ENCODE peak calls at places on chromosome 7, in six cellular contexts. One of them, this sample, is unnamed.
A peak's percentile ranks its signal among the peaks of the same experiment; 100 is the strongest.

GRCh38 chr7:165661-166369 is 26.6 kb upstream of the FAM20C start:
- DNase-seq in stimulated activated CD8-positive, alpha-beta memory T cell treated with anti-CD3 and anti-CD28 coated beads, Interleukin-2, amount 100 ng/mL, for 48 hours: no peak
- DNase-seq in stimulated activated CD4-positive, alpha-beta T cell treated with anti-CD3 and anti-CD28 coated beads, Interleukin-4, amount 100 ng/mL, for 24 hours: no peak
- DNase-seq in germinal center: no peak
- DNase-seq in AG08395: no peak
- DNase-seq in anterior cingulate cortex: no peak
- DNase-seq in this sample: no peak

GRCh38 chr7:152451356-152451755 is 15.6 kb upstream of the KMT2C start:
- DNase-seq in stimulated activated CD8-positive, alpha-beta memory T cell treated with anti-CD3 and anti-CD28 coated beads, Interleukin-2, amount 100 ng/mL, for 48 hours: no peak
- DNase-seq in stimulated activated CD4-positive, alpha-beta T cell treated with anti-CD3 and anti-CD28 coated beads, Interleukin-4, amount 100 ng/mL, for 24 hours: no peak
- DNase-seq in germinal center: no peak
- DNase-seq in AG08395: no peak
- DNase-seq in anterior cingulate cortex: no peak
- DNase-seq in this sample: no peak

GRCh38 chr7:20435305-20435704 is 104.6 kb downstream of the ITGB8 start:
- DNase-seq in stimulated activated CD8-positive, alpha-beta memory T cell treated with anti-CD3 and anti-CD28 coated beads, Interleukin-2, amount 100 ng/mL, for 48 hours: no peak
- DNase-seq in stimulated activated CD4-positive, alpha-beta T cell treated with anti-CD3 and anti-CD28 coated beads, Interleukin-4, amount 100 ng/mL, for 24 hours: no peak
- DNase-seq in germinal center: no peak
- DNase-seq in AG08395: peak; percentile 67
- DNase-seq in anterior cingulate cortex: no peak
- DNase-seq in this sample: no peak

GRCh38 chr7:91636129-91636724 is 244.3 kb downstream of the MTERF1 start:
- DNase-seq in stimulated activated CD8-positive, alpha-beta memory T cell treated with anti-CD3 and anti-CD28 coated beads, Interleukin-2, amount 100 ng/mL, for 48 hours: no peak
- DNase-seq in stimulated activated CD4-positive, alpha-beta T cell treated with anti-CD3 and anti-CD28 coated beads, Interleukin-4, amount 100 ng/mL, for 24 hours: no peak
- DNase-seq in germinal center: no peak
- DNase-seq in AG08395: no peak
- DNase-seq in anterior cingulate cortex: no peak
- DNase-seq in this sample: peak; percentile 10

GRCh38 chr7:158814637-158815036 is 14.7 kb downstream of the ESYT2 start:
- DNase-seq in stimulated activated CD8-positive, alpha-beta memory T cell treated with anti-CD3 and anti-CD28 coated beads, Interleukin-2, amount 100 ng/mL, for 48 hours: no peak
- DNase-seq in stimulated activated CD4-positive, alpha-beta T cell treated with anti-CD3 and anti-CD28 coated beads, Interleukin-4, amount 100 ng/mL, for 24 hours: no peak
- DNase-seq in germinal center: peak; percentile 21
- DNase-seq in AG08395: no peak
- DNase-seq in anterior cingulate cortex: no peak
- DNase-seq in this sample: no peak

GRCh38 chr7:95989301-95989700 is 216.9 kb downstream of the DYNC1I1 start:
- DNase-seq in stimulated activated CD8-positive, alpha-beta memory T cell treated with anti-CD3 and anti-CD28 coated beads, Interleukin-2, amount 100 ng/mL, for 48 hours: no peak
- DNase-seq in stimulated activated CD4-positive, alpha-beta T cell treated with anti-CD3 and anti-CD28 coated beads, Interleukin-4, amount 100 ng/mL, for 24 hours: no peak
- DNase-seq in germinal center: no peak
- DNase-seq in AG08395: no peak
- DNase-seq in anterior cingulate cortex: no peak
- DNase-seq in this sample: no peak

GRCh38 chr7:41425926-41426325 is 277.0 kb downstream of the INHBA start:
- DNase-seq in stimulated activated CD8-positive, alpha-beta memory T cell treated with anti-CD3 and anti-CD28 coated beads, Interleukin-2, amount 100 ng/mL, for 48 hours: no peak
- DNase-seq in stimulated activated CD4-positive, alpha-beta T cell treated with anti-CD3 and anti-CD28 coated beads, Interleukin-4, amount 100 ng/mL, for 24 hours: no peak
- DNase-seq in germinal center: no peak
- DNase-seq in AG08395: peak; percentile 79
- DNase-seq in anterior cingulate cortex: no peak
- DNase-seq in this sample: no peak

GRCh38 chr7:54841772-54842707 is 83.0 kb upstream of the SEC61G start:
- DNase-seq in stimulated activated CD8-positive, alpha-beta memory T cell treated with anti-CD3 and anti-CD28 coated beads, Interleukin-2, amount 100 ng/mL, for 48 hours: no peak
- DNase-seq in stimulated activated CD4-positive, alpha-beta T cell treated with anti-CD3 and anti-CD28 coated beads, Interleukin-4, amount 100 ng/mL, for 24 hours: no peak
- DNase-seq in germinal center: no peak
- DNase-seq in AG08395: peak; percentile 20
- DNase-seq in anterior cingulate cortex: no peak
- DNase-seq in this sample: no peak

GRCh38 chr7:156854654-156855053 is 38.3 kb downstream of the LMBR1 start:
- DNase-seq in stimulated activated CD8-positive, alpha-beta memory T cell treated with anti-CD3 and anti-CD28 coated beads, Interleukin-2, amount 100 ng/mL, for 48 hours: no peak
- DNase-seq in stimulated activated CD4-positive, alpha-beta T cell treated with anti-CD3 and anti-CD28 coated beads, Interleukin-4, amount 100 ng/mL, for 24 hours: no peak
- DNase-seq in germinal center: no peak
- DNase-seq in AG08395: no peak
- DNase-seq in anterior cingulate cortex: no peak
- DNase-seq in this sample: no peak

GRCh38 chr7:104979167-104979841 is 34.7 kb upstream of the KMT2E start:
- DNase-seq in stimulated activated CD8-positive, alpha-beta memory T cell treated with anti-CD3 and anti-CD28 coated beads, Interleukin-2, amount 100 ng/mL, for 48 hours: no peak
- DNase-seq in stimulated activated CD4-positive, alpha-beta T cell treated with anti-CD3 and anti-CD28 coated beads, Interleukin-4, amount 100 ng/mL, for 24 hours: no peak
- DNase-seq in germinal center: no peak
- DNase-seq in AG08395: peak; percentile 55
- DNase-seq in anterior cingulate cortex: no peak
- DNase-seq in this sample: peak; percentile 54

GRCh38 chr7:101804087-101804631 is 13.3 kb upstream of the CUX1 start:
- DNase-seq in stimulated activated CD8-positive, alpha-beta memory T cell treated with anti-CD3 and anti-CD28 coated beads, Interleukin-2, amount 100 ng/mL, for 48 hours: no peak
- DNase-seq in stimulated activated CD4-positive, alpha-beta T cell treated with anti-CD3 and anti-CD28 coated beads, Interleukin-4, amount 100 ng/mL, for 24 hours: peak; percentile 7
- DNase-seq in germinal center: no peak
- DNase-seq in AG08395: no peak
- DNase-seq in anterior cingulate cortex: no peak
- DNase-seq in this sample: peak; percentile 25

GRCh38 chr7:128938524-128939074 is 872 bp downstream of the IRF5 start:
- DNase-seq in stimulated activated CD8-positive, alpha-beta memory T cell treated with anti-CD3 and anti-CD28 coated beads, Interleukin-2, amount 100 ng/mL, for 48 hours: no peak
- DNase-seq in stimulated activated CD4-positive, alpha-beta T cell treated with anti-CD3 and anti-CD28 coated beads, Interleukin-4, amount 100 ng/mL, for 24 hours: no peak
- DNase-seq in germinal center: peak; percentile 42
- DNase-seq in AG08395: no peak
- DNase-seq in anterior cingulate cortex: no peak
- DNase-seq in this sample: no peak

GRCh38 chr7:122460936-122461335 is 156.4 kb upstream of the FEZF1 start:
- DNase-seq in stimulated activated CD8-positive, alpha-beta memory T cell treated with anti-CD3 and anti-CD28 coated beads, Interleukin-2, amount 100 ng/mL, for 48 hours: no peak
- DNase-seq in stimulated activated CD4-positive, alpha-beta T cell treated with anti-CD3 and anti-CD28 coated beads, Interleukin-4, amount 100 ng/mL, for 24 hours: no peak
- DNase-seq in germinal center: no peak
- DNase-seq in AG08395: no peak
- DNase-seq in anterior cingulate cortex: no peak
- DNase-seq in this sample: no peak

GRCh38 chr7:52719677-52720076 is 315.8 kb upstream of the POM121L12 start:
- DNase-seq in stimulated activated CD8-positive, alpha-beta memory T cell treated with anti-CD3 and anti-CD28 coated beads, Interleukin-2, amount 100 ng/mL, for 48 hours: no peak
- DNase-seq in stimulated activated CD4-positive, alpha-beta T cell treated with anti-CD3 and anti-CD28 coated beads, Interleukin-4, amount 100 ng/mL, for 24 hours: no peak
- DNase-seq in germinal center: no peak
- DNase-seq in AG08395: no peak
- DNase-seq in anterior cingulate cortex: no peak
- DNase-seq in this sample: no peak

GRCh38 chr7:87218941-87219544 is 489 bp downstream of the TMEM243 start:
- DNase-seq in stimulated activated CD8-positive, alpha-beta memory T cell treated with anti-CD3 and anti-CD28 coated beads, Interleukin-2, amount 100 ng/mL, for 48 hours: peak; percentile 13
- DNase-seq in stimulated activated CD4-positive, alpha-beta T cell treated with anti-CD3 and anti-CD28 coated beads, Interleukin-4, amount 100 ng/mL, for 24 hours: peak; percentile 31
- DNase-seq in germinal center: peak; percentile 73
- DNase-seq in AG08395: peak; percentile 54
- DNase-seq in anterior cingulate cortex: peak; percentile 25
- DNase-seq in this sample: peak; percentile 25

GRCh38 chr7:95470452-95470851 is 15.3 kb upstream of the ASB4 start:
- DNase-seq in stimulated activated CD8-positive, alpha-beta memory T cell treated with anti-CD3 and anti-CD28 coated beads, Interleukin-2, amount 100 ng/mL, for 48 hours: no peak
- DNase-seq in stimulated activated CD4-positive, alpha-beta T cell treated with anti-CD3 and anti-CD28 coated beads, Interleukin-4, amount 100 ng/mL, for 24 hours: no peak
- DNase-seq in germinal center: no peak
- DNase-seq in AG08395: no peak
- DNase-seq in anterior cingulate cortex: no peak
- DNase-seq in this sample: no peak

GRCh38 chr7:74542558-74543117 is 88.9 kb downstream of the GTF2IRD1 start:
- DNase-seq in stimulated activated CD8-positive, alpha-beta memory T cell treated with anti-CD3 and anti-CD28 coated beads, Interleukin-2, amount 100 ng/mL, for 48 hours: no peak
- DNase-seq in stimulated activated CD4-positive, alpha-beta T cell treated with anti-CD3 and anti-CD28 coated beads, Interleukin-4, amount 100 ng/mL, for 24 hours: no peak
- DNase-seq in germinal center: no peak
- DNase-seq in AG08395: no peak
- DNase-seq in anterior cingulate cortex: peak; percentile 25
- DNase-seq in this sample: no peak

GRCh38 chr7:20408467-20408826 is 77.7 kb downstream of the ITGB8 start:
- DNase-seq in stimulated activated CD8-positive, alpha-beta memory T cell treated with anti-CD3 and anti-CD28 coated beads, Interleukin-2, amount 100 ng/mL, for 48 hours: no peak
- DNase-seq in stimulated activated CD4-positive, alpha-beta T cell treated with anti-CD3 and anti-CD28 coated beads, Interleukin-4, amount 100 ng/mL, for 24 hours: no peak
- DNase-seq in germinal center: no peak
- DNase-seq in AG08395: peak; percentile 41
- DNase-seq in anterior cingulate cortex: no peak
- DNase-seq in this sample: no peak

GRCh38 chr7:142776206-142776844 is 5.6 kb downstream of the PRSS2 start:
- DNase-seq in stimulated activated CD8-positive, alpha-beta memory T cell treated with anti-CD3 and anti-CD28 coated beads, Interleukin-2, amount 100 ng/mL, for 48 hours: no peak
- DNase-seq in stimulated activated CD4-positive, alpha-beta T cell treated with anti-CD3 and anti-CD28 coated beads, Interleukin-4, amount 100 ng/mL, for 24 hours: no peak
- DNase-seq in germinal center: no peak
- DNase-seq in AG08395: no peak
- DNase-seq in anterior cingulate cortex: no peak
- DNase-seq in this sample: no peak

GRCh38 chr7:148535227-148535626 is 55.3 kb upstream of the C7orf33 start:
- DNase-seq in stimulated activated CD8-positive, alpha-beta memory T cell treated with anti-CD3 and anti-CD28 coated beads, Interleukin-2, amount 100 ng/mL, for 48 hours: peak; percentile 6
- DNase-seq in stimulated activated CD4-positive, alpha-beta T cell treated with anti-CD3 and anti-CD28 coated beads, Interleukin-4, amount 100 ng/mL, for 24 hours: peak; percentile 30
- DNase-seq in germinal center: peak; percentile 31
- DNase-seq in AG08395: no peak
- DNase-seq in anterior cingulate cortex: no peak
- DNase-seq in this sample: no peak

GRCh38 chr7:21064698-21065648 is 278.3 kb upstream of the SP8 start:
- DNase-seq in stimulated activated CD8-positive, alpha-beta memory T cell treated with anti-CD3 and anti-CD28 coated beads, Interleukin-2, amount 100 ng/mL, for 48 hours: no peak
- DNase-seq in stimulated activated CD4-positive, alpha-beta T cell treated with anti-CD3 and anti-CD28 coated beads, Interleukin-4, amount 100 ng/mL, for 24 hours: no peak
- DNase-seq in germinal center: no peak
- DNase-seq in AG08395: no peak
- DNase-seq in anterior cingulate cortex: no peak
- DNase-seq in this sample: no peak

GRCh38 chr7:29363636-29364425 is 169.3 kb downstream of the CHN2 start:
- DNase-seq in stimulated activated CD8-positive, alpha-beta memory T cell treated with anti-CD3 and anti-CD28 coated beads, Interleukin-2, amount 100 ng/mL, for 48 hours: no peak
- DNase-seq in stimulated activated CD4-positive, alpha-beta T cell treated with anti-CD3 and anti-CD28 coated beads, Interleukin-4, amount 100 ng/mL, for 24 hours: no peak
- DNase-seq in germinal center: no peak
- DNase-seq in AG08395: no peak
- DNase-seq in anterior cingulate cortex: no peak
- DNase-seq in this sample: no peak

GRCh38 chr7:122588621-122589020 is 110.3 kb downstream of the RNF133 start:
- DNase-seq in stimulated activated CD8-positive, alpha-beta memory T cell treated with anti-CD3 and anti-CD28 coated beads, Interleukin-2, amount 100 ng/mL, for 48 hours: no peak
- DNase-seq in stimulated activated CD4-positive, alpha-beta T cell treated with anti-CD3 and anti-CD28 coated beads, Interleukin-4, amount 100 ng/mL, for 24 hours: no peak
- DNase-seq in germinal center: no peak
- DNase-seq in AG08395: no peak
- DNase-seq in anterior cingulate cortex: no peak
- DNase-seq in this sample: no peak

GRCh38 chr7:46424934-46425333 is 503.9 kb upstream of the IGFBP3 start:
- DNase-seq in stimulated activated CD8-positive, alpha-beta memory T cell treated with anti-CD3 and anti-CD28 coated beads, Interleukin-2, amount 100 ng/mL, for 48 hours: no peak
- DNase-seq in stimulated activated CD4-positive, alpha-beta T cell treated with anti-CD3 and anti-CD28 coated beads, Interleukin-4, amount 100 ng/mL, for 24 hours: no peak
- DNase-seq in germinal center: no peak
- DNase-seq in AG08395: no peak
- DNase-seq in anterior cingulate cortex: no peak
- DNase-seq in this sample: no peak

GRCh38 chr7:4661871-4662270 is 20.2 kb upstream of the FOXK1 start:
- DNase-seq in stimulated activated CD8-positive, alpha-beta memory T cell treated with anti-CD3 and anti-CD28 coated beads, Interleukin-2, amount 100 ng/mL, for 48 hours: no peak
- DNase-seq in stimulated activated CD4-positive, alpha-beta T cell treated with anti-CD3 and anti-CD28 coated beads, Interleukin-4, amount 100 ng/mL, for 24 hours: no peak
- DNase-seq in germinal center: no peak
- DNase-seq in AG08395: no peak
- DNase-seq in anterior cingulate cortex: no peak
- DNase-seq in this sample: no peak

GRCh38 chr7:130351664-130352015 is 7.0 kb downstream of the CPA5 start:
- DNase-seq in stimulated activated CD8-positive, alpha-beta memory T cell treated with anti-CD3 and anti-CD28 coated beads, Interleukin-2, amount 100 ng/mL, for 48 hours: no peak
- DNase-seq in stimulated activated CD4-positive, alpha-beta T cell treated with anti-CD3 and anti-CD28 coated beads, Interleukin-4, amount 100 ng/mL, for 24 hours: no peak
- DNase-seq in germinal center: no peak
- DNase-seq in AG08395: no peak
- DNase-seq in anterior cingulate cortex: no peak
- DNase-seq in this sample: no peak

GRCh38 chr7:76193478-76193877 is 8.2 kb upstream of the SRRM3 start:
- DNase-seq in stimulated activated CD8-positive, alpha-beta memory T cell treated with anti-CD3 and anti-CD28 coated beads, Interleukin-2, amount 100 ng/mL, for 48 hours: no peak
- DNase-seq in stimulated activated CD4-positive, alpha-beta T cell treated with anti-CD3 and anti-CD28 coated beads, Interleukin-4, amount 100 ng/mL, for 24 hours: no peak
- DNase-seq in germinal center: no peak
- DNase-seq in AG08395: no peak
- DNase-seq in anterior cingulate cortex: no peak
- DNase-seq in this sample: no peak

GRCh38 chr7:144437370-144438191 is 34.1 kb upstream of the NOBOX start:
- DNase-seq in stimulated activated CD8-positive, alpha-beta memory T cell treated with anti-CD3 and anti-CD28 coated beads, Interleukin-2, amount 100 ng/mL, for 48 hours: peak; percentile 28
- DNase-seq in stimulated activated CD4-positive, alpha-beta T cell treated with anti-CD3 and anti-CD28 coated beads, Interleukin-4, amount 100 ng/mL, for 24 hours: peak; percentile 39
- DNase-seq in germinal center: peak; percentile 3
- DNase-seq in AG08395: peak; percentile 58
- DNase-seq in anterior cingulate cortex: peak; percentile 28
- DNase-seq in this sample: peak; percentile 54

GRCh38 chr7:34327681-34328080 is 330.3 kb upstream of the NPSR1 start:
- DNase-seq in stimulated activated CD8-positive, alpha-beta memory T cell treated with anti-CD3 and anti-CD28 coated beads, Interleukin-2, amount 100 ng/mL, for 48 hours: no peak
- DNase-seq in stimulated activated CD4-positive, alpha-beta T cell treated with anti-CD3 and anti-CD28 coated beads, Interleukin-4, amount 100 ng/mL, for 24 hours: no peak
- DNase-seq in germinal center: no peak
- DNase-seq in AG08395: peak; percentile 29
- DNase-seq in anterior cingulate cortex: no peak
- DNase-seq in this sample: no peak

GRCh38 chr7:19405546-19405945 is 260.3 kb upstream of the FERD3L start:
- DNase-seq in stimulated activated CD8-positive, alpha-beta memory T cell treated with anti-CD3 and anti-CD28 coated beads, Interleukin-2, amount 100 ng/mL, for 48 hours: no peak
- DNase-seq in stimulated activated CD4-positive, alpha-beta T cell treated with anti-CD3 and anti-CD28 coated beads, Interleukin-4, amount 100 ng/mL, for 24 hours: no peak
- DNase-seq in germinal center: no peak
- DNase-seq in AG08395: peak; percentile 18
- DNase-seq in anterior cingulate cortex: no peak
- DNase-seq in this sample: no peak

GRCh38 chr7:90345548-90346319 is 782 bp upstream of the GTPBP10 start:
- DNase-seq in stimulated activated CD8-positive, alpha-beta memory T cell treated with anti-CD3 and anti-CD28 coated beads, Interleukin-2, amount 100 ng/mL, for 48 hours: no peak
- DNase-seq in stimulated activated CD4-positive, alpha-beta T cell treated with anti-CD3 and anti-CD28 coated beads, Interleukin-4, amount 100 ng/mL, for 24 hours: no peak
- DNase-seq in germinal center: peak; percentile 2
- DNase-seq in AG08395: peak; percentile 18
- DNase-seq in anterior cingulate cortex: no peak
- DNase-seq in this sample: no peak

GRCh38 chr7:139441961-139442360 is 41.5 kb downstream of the KLRG2 start:
- DNase-seq in stimulated activated CD8-positive, alpha-beta memory T cell treated with anti-CD3 and anti-CD28 coated beads, Interleukin-2, amount 100 ng/mL, for 48 hours: no peak
- DNase-seq in stimulated activated CD4-positive, alpha-beta T cell treated with anti-CD3 and anti-CD28 coated beads, Interleukin-4, amount 100 ng/mL, for 24 hours: no peak
- DNase-seq in germinal center: no peak
- DNase-seq in AG08395: no peak
- DNase-seq in anterior cingulate cortex: no peak
- DNase-seq in this sample: no peak

GRCh38 chr7:50818324-50818723 is 35.6 kb upstream of the GRB10 start:
- DNase-seq in stimulated activated CD8-positive, alpha-beta memory T cell treated with anti-CD3 and anti-CD28 coated beads, Interleukin-2, amount 100 ng/mL, for 48 hours: no peak
- DNase-seq in stimulated activated CD4-positive, alpha-beta T cell treated with anti-CD3 and anti-CD28 coated beads, Interleukin-4, amount 100 ng/mL, for 24 hours: no peak
- DNase-seq in germinal center: no peak
- DNase-seq in AG08395: no peak
- DNase-seq in anterior cingulate cortex: no peak
- DNase-seq in this sample: no peak

GRCh38 chr7:149081914-149082313 is 8.6 kb downstream of the ZNF786 start:
- DNase-seq in stimulated activated CD8-positive, alpha-beta memory T cell treated with anti-CD3 and anti-CD28 coated beads, Interleukin-2, amount 100 ng/mL, for 48 hours: no peak
- DNase-seq in stimulated activated CD4-positive, alpha-beta T cell treated with anti-CD3 and anti-CD28 coated beads, Interleukin-4, amount 100 ng/mL, for 24 hours: no peak
- DNase-seq in germinal center: no peak
- DNase-seq in AG08395: no peak
- DNase-seq in anterior cingulate cortex: no peak
- DNase-seq in this sample: no peak

GRCh38 chr7:64873517-64873916 is 29.6 kb upstream of the ZNF273 start:
- DNase-seq in stimulated activated CD8-positive, alpha-beta memory T cell treated with anti-CD3 and anti-CD28 coated beads, Interleukin-2, amount 100 ng/mL, for 48 hours: no peak
- DNase-seq in stimulated activated CD4-positive, alpha-beta T cell treated with anti-CD3 and anti-CD28 coated beads, Interleukin-4, amount 100 ng/mL, for 24 hours: no peak
- DNase-seq in germinal center: no peak
- DNase-seq in AG08395: peak; percentile 0
- DNase-seq in anterior cingulate cortex: no peak
- DNase-seq in this sample: no peak

GRCh38 chr7:93828260-93828659 is 62.3 kb downstream of the TFPI2 start:
- DNase-seq in stimulated activated CD8-positive, alpha-beta memory T cell treated with anti-CD3 and anti-CD28 coated beads, Interleukin-2, amount 100 ng/mL, for 48 hours: no peak
- DNase-seq in stimulated activated CD4-positive, alpha-beta T cell treated with anti-CD3 and anti-CD28 coated beads, Interleukin-4, amount 100 ng/mL, for 24 hours: no peak
- DNase-seq in germinal center: no peak
- DNase-seq in AG08395: no peak
- DNase-seq in anterior cingulate cortex: no peak
- DNase-seq in this sample: no peak

GRCh38 chr7:142581341-142581740 is 167.9 kb upstream of the PRSS1 start:
- DNase-seq in stimulated activated CD8-positive, alpha-beta memory T cell treated with anti-CD3 and anti-CD28 coated beads, Interleukin-2, amount 100 ng/mL, for 48 hours: no peak
- DNase-seq in stimulated activated CD4-positive, alpha-beta T cell treated with anti-CD3 and anti-CD28 coated beads, Interleukin-4, amount 100 ng/mL, for 24 hours: peak; percentile 7
- DNase-seq in germinal center: peak; percentile 49
- DNase-seq in AG08395: peak; percentile 18
- DNase-seq in anterior cingulate cortex: no peak
- DNase-seq in this sample: no peak